ENCODE peak calls at places on chromosomes 3 and 15, in six cellular contexts. X is IMR-90, J is mesenchymal stem cell, D is H9, V is trophoblast cell, A is H1. G is an unnamed sample.

GRCh38 chr15:67945131-67945530 is 105.3 kb upstream of the RNU6-1 start:
- DNase-seq in D (no peak), J (peak), V (no peak), A (no peak), X (no peak), G (no peak)

GRCh38 chr3:64995857-64996564 is 308.2 kb upstream of the ADAMTS9 start:
- DNase-seq in V (no peak), A (no peak), D (no peak), X (peak), J (peak), G (no peak)

GRCh38 chr3:170257145-170257544 is 34.9 kb downstream of the PRKCI start:
- DNase-seq in D (no peak), A (no peak), V (no peak), X (no peak), J (no peak), G (no peak)

GRCh38 chr3:31092748-31093607 is 198.5 kb upstream of the GADL1 start:
- DNase-seq in J (peak), V (peak), X (peak), D (no peak), A (no peak), G (no peak)

GRCh38 chr15:100687532-100688215 is 85.3 kb downstream of the ASB7 start:
- DNase-seq in V (no peak), J (peak), X (peak), A (no peak), D (peak), G (no peak)

GRCh38 chr3:156311431-156311830 is 191.1 kb downstream of the KCNAB1 start:
- DNase-seq in J (no peak), V (no peak), A (no peak), D (peak), X (no peak), G (no peak)

GRCh38 chr15:98547741-98548166 is 100.6 kb upstream of the IGF1R start:
- DNase-seq in V (no peak), A (peak), J (peak), D (peak), X (no peak), G (no peak)

GRCh38 chr3:143242101-143242500 is 122.5 kb downstream of the CHST2 start:
- DNase-seq in D (no peak), A (no peak), V (no peak), X (peak), J (peak), G (no peak)

DNA sequence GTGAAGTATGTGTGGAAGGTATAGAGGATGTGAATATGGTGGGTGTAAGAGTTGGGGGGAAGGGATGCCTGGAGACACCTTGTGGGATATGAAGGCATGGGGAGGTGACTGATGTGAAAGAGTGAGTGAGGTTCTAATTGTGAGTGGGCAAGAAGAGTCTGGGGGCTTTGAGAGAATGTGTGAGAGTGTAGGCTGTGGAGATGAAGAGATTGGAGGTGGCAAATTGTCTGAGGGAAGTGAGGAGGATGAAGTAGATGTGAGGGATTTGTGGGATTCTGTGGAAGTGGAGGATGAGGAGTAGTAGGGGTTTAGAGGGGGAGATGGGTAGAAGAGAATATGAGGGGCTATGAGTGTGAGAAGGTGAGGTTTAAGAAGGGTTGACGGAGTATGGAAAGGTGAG is 41.6 kb downstream of the ZIC4 start:
- DNase-seq in D (no peak), A (no peak), V (no peak), X (no peak), J (no peak), G (no peak)
- H3K14ac ChIP-seq in D (no peak), A (no peak), V (no peak), X (no peak), J (no peak), G (no peak)

GRCh38 chr3:108595304-108595703 is 5.8 kb downstream of the DZIP3 start:
- DNase-seq in J (no peak), A (no peak), D (no peak), X (no peak), V (no peak), G (no peak)
- H3K14ac ChIP-seq in J (no peak), A (no peak), D (no peak), X (no peak), V (no peak), G (no peak)

GRCh38 chr15:29472901-29473423 is 203.3 kb upstream of the NSMCE3 start:
- DNase-seq in J (no peak), D (no peak), V (no peak), X (no peak), A (no peak), G (no peak)

GRCh38 chr15:29480278-29480677 is 210.7 kb upstream of the NSMCE3 start:
- DNase-seq in V (no peak), D (no peak), A (no peak), X (no peak), J (no peak), G (no peak)

GRCh38 chr15:29473621-29474105 is 204.0 kb upstream of the NSMCE3 start:
- DNase-seq in J (no peak), X (no peak), A (no peak), D (no peak), V (no peak), G (no peak)

GRCh38 chr15:29475096-29475495 is 205.5 kb upstream of the NSMCE3 start:
- DNase-seq in A (no peak), X (no peak), D (no peak), V (no peak), J (no peak), G (no peak)

GRCh38 chr15:29476503-29477080 is 207.0 kb upstream of the NSMCE3 start:
- DNase-seq in V (no peak), A (no peak), J (no peak), D (no peak), X (no peak), G (no peak)
- H3K14ac ChIP-seq in V (no peak), A (no peak), J (no peak), D (no peak), X (no peak), G (no peak)

GRCh38 chr15:61173899-61174689 is 55.0 kb downstream of the RORA start:
- DNase-seq in X (no peak), V (no peak), J (peak), A (no peak), D (no peak), G (no peak)

GRCh38 chr15:61172325-61172724 is 56.8 kb downstream of the RORA start:
- DNase-seq in A (no peak), J (no peak), V (no peak), D (no peak), X (no peak), G (no peak)

GRCh38 chr15:61169904-61170695 is 59.0 kb downstream of the RORA start:
- DNase-seq in A (no peak), V (no peak), J (no peak), D (no peak), X (no peak), G (no peak)

GRCh38 chr15:61171190-61171589 is 57.9 kb downstream of the RORA start:
- DNase-seq in A (no peak), X (no peak), V (no peak), D (peak), J (no peak), G (no peak)

DNA sequence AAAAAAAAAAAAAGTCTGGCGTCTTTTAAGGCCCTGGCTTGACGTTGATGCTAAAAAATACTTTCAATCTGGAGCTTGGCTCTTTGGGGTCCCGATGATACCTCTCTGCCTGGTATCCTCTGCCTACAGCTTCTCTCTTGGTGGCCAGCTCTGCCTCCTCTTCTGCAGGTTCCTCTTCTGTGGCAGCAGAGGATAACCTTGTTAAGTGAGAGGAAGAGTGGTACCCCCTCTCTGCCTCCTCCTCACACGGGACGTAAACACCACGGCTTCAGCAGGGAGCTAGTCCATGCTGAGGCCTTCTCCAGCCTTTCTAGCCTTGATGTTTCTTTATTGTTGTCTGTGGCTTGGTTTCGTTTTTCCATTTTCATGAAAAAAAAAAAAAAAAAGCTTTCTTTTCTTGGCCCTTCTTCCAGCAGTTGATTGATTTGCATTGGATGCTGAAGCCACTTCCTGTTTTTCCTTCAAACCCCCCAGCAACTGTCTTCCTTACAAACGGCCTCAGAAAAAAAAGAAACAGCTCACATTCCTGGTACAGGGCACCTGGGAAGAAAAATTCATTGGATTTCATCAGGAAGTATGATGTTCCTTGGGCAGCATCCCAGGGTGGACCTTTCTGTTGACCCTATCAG is 59.7 kb downstream of the RORA start:
- DNase-seq in X (no peak), D (no peak), J (no peak), A (no peak), V (no peak), G (no peak)
- H3K14ac ChIP-seq in X (no peak), D (no peak), J (no peak), A (no peak), V (no peak), G (no peak)

GRCh38 chr3:69993747-69994146 is 5.8 kb upstream of the SAMMSON start:
- DNase-seq in A (no peak), J (no peak), X (no peak), D (no peak), V (no peak), G (no peak)
- H3K14ac ChIP-seq in A (no peak), J (no peak), X (no peak), D (no peak), V (no peak), G (no peak)

G was measured in neuronal stem cell.